ENCODE peak calls at places on chromosomes 13 and 19, in nine cellular contexts. One of them, this sample, is unnamed.

GRCh38 chr19:33133438-33134031 is 1.6 kb downstream of the WDR88 start:
- DNase-seq in adrenal gland: peak
- DNase-seq in NCI-H226: no peak
- DNase-seq in glutamatergic neuron: no peak
- DNase-seq in stromal cell of bone marrow: no peak
- DNase-seq in omental fat pad: no peak
- DNase-seq in stimulated activated CD8-positive, alpha-beta memory T cell treated with anti-CD3 and anti-CD28 coated beads, Interleukin-4, amount 100 ng/mL, for 4 hours: no peak
- DNase-seq in HT1080: no peak
- DNase-seq in HuH-7: peak
- DNase-seq in this sample: no peak

GRCh38 chr13:111122056-111122455 is 6.9 kb downstream of the ARHGEF7 start:
- DNase-seq in adrenal gland: no peak
- DNase-seq in NCI-H226: no peak
- DNase-seq in glutamatergic neuron: peak
- DNase-seq in stromal cell of bone marrow: no peak
- DNase-seq in omental fat pad: no peak
- DNase-seq in stimulated activated CD8-positive, alpha-beta memory T cell treated with anti-CD3 and anti-CD28 coated beads, Interleukin-4, amount 100 ng/mL, for 4 hours: no peak
- DNase-seq in HT1080: no peak
- DNase-seq in HuH-7: no peak
- DNase-seq in this sample: no peak

GRCh38 chr19:1315470-1316166 is 29.9 kb downstream of the EFNA2 start:
- DNase-seq in adrenal gland: peak
- DNase-seq in NCI-H226: peak
- DNase-seq in glutamatergic neuron: peak
- DNase-seq in stromal cell of bone marrow: peak
- DNase-seq in omental fat pad: no peak
- DNase-seq in stimulated activated CD8-positive, alpha-beta memory T cell treated with anti-CD3 and anti-CD28 coated beads, Interleukin-4, amount 100 ng/mL, for 4 hours: no peak
- DNase-seq in HT1080: no peak
- DNase-seq in HuH-7: peak
- DNase-seq in this sample: no peak

GRCh38 chr19:16927883-16928282 is 39.1 kb downstream of the F2RL3 start:
- DNase-seq in adrenal gland: no peak
- DNase-seq in NCI-H226: no peak
- DNase-seq in glutamatergic neuron: no peak
- DNase-seq in stromal cell of bone marrow: no peak
- DNase-seq in omental fat pad: no peak
- DNase-seq in stimulated activated CD8-positive, alpha-beta memory T cell treated with anti-CD3 and anti-CD28 coated beads, Interleukin-4, amount 100 ng/mL, for 4 hours: no peak
- DNase-seq in HT1080: no peak
- DNase-seq in HuH-7: no peak
- DNase-seq in this sample: no peak

GRCh38 chr13:99373436-99373835 is 66.2 kb upstream of the GPR183 start:
- DNase-seq in adrenal gland: no peak
- DNase-seq in NCI-H226: no peak
- DNase-seq in glutamatergic neuron: no peak
- DNase-seq in stromal cell of bone marrow: no peak
- DNase-seq in omental fat pad: no peak
- DNase-seq in stimulated activated CD8-positive, alpha-beta memory T cell treated with anti-CD3 and anti-CD28 coated beads, Interleukin-4, amount 100 ng/mL, for 4 hours: no peak
- DNase-seq in HT1080: no peak
- DNase-seq in HuH-7: no peak
- DNase-seq in this sample: no peak

GRCh38 chr13:67069117-67069767 is 160.9 kb downstream of the PCDH9 start:
- DNase-seq in adrenal gland: no peak
- DNase-seq in NCI-H226: no peak
- DNase-seq in glutamatergic neuron: no peak
- DNase-seq in stromal cell of bone marrow: no peak
- DNase-seq in omental fat pad: no peak
- DNase-seq in stimulated activated CD8-positive, alpha-beta memory T cell treated with anti-CD3 and anti-CD28 coated beads, Interleukin-4, amount 100 ng/mL, for 4 hours: no peak
- DNase-seq in HT1080: no peak
- DNase-seq in HuH-7: no peak
- DNase-seq in this sample: no peak

GRCh38 chr19:41916033-41916424 is 12.2 kb downstream of the ERFL start:
- DNase-seq in adrenal gland: no peak
- DNase-seq in NCI-H226: no peak
- DNase-seq in glutamatergic neuron: no peak
- DNase-seq in stromal cell of bone marrow: no peak
- DNase-seq in omental fat pad: no peak
- DNase-seq in stimulated activated CD8-positive, alpha-beta memory T cell treated with anti-CD3 and anti-CD28 coated beads, Interleukin-4, amount 100 ng/mL, for 4 hours: no peak
- DNase-seq in HT1080: no peak
- DNase-seq in HuH-7: no peak
- DNase-seq in this sample: no peak

GRCh38 chr19:19137556-19138109 is 645 bp downstream of the TMEM161A start:
- DNase-seq in adrenal gland: no peak
- DNase-seq in NCI-H226: no peak
- DNase-seq in glutamatergic neuron: no peak
- DNase-seq in stromal cell of bone marrow: no peak
- DNase-seq in omental fat pad: no peak
- DNase-seq in stimulated activated CD8-positive, alpha-beta memory T cell treated with anti-CD3 and anti-CD28 coated beads, Interleukin-4, amount 100 ng/mL, for 4 hours: no peak
- DNase-seq in HT1080: no peak
- DNase-seq in HuH-7: no peak
- DNase-seq in this sample: no peak

GRCh38 chr19:15532779-15533521 is 24.6 kb downstream of the CYP4F22 start:
- DNase-seq in adrenal gland: no peak
- DNase-seq in NCI-H226: no peak
- DNase-seq in glutamatergic neuron: no peak
- DNase-seq in stromal cell of bone marrow: no peak
- DNase-seq in omental fat pad: no peak
- DNase-seq in stimulated activated CD8-positive, alpha-beta memory T cell treated with anti-CD3 and anti-CD28 coated beads, Interleukin-4, amount 100 ng/mL, for 4 hours: no peak
- DNase-seq in HT1080: no peak
- DNase-seq in HuH-7: no peak
- DNase-seq in this sample: no peak

GRCh38 chr13:73303858-73304257 is 245.1 kb downstream of the KLF5 start:
- DNase-seq in adrenal gland: no peak
- DNase-seq in NCI-H226: peak
- DNase-seq in glutamatergic neuron: no peak
- DNase-seq in stromal cell of bone marrow: no peak
- DNase-seq in omental fat pad: no peak
- DNase-seq in stimulated activated CD8-positive, alpha-beta memory T cell treated with anti-CD3 and anti-CD28 coated beads, Interleukin-4, amount 100 ng/mL, for 4 hours: no peak
- DNase-seq in HT1080: peak
- DNase-seq in HuH-7: no peak
- DNase-seq in this sample: peak

GRCh38 chr19:42111811-42112210 is 20.4 kb downstream of the POU2F2 start:
- DNase-seq in adrenal gland: no peak
- DNase-seq in NCI-H226: peak
- DNase-seq in glutamatergic neuron: no peak
- DNase-seq in stromal cell of bone marrow: no peak
- DNase-seq in omental fat pad: no peak
- DNase-seq in stimulated activated CD8-positive, alpha-beta memory T cell treated with anti-CD3 and anti-CD28 coated beads, Interleukin-4, amount 100 ng/mL, for 4 hours: no peak
- DNase-seq in HT1080: peak
- DNase-seq in HuH-7: no peak
- DNase-seq in this sample: no peak

GRCh38 chr19:18379803-18380747 is 5.9 kb upstream of the GDF15 start:
- DNase-seq in adrenal gland: peak
- DNase-seq in NCI-H226: peak
- DNase-seq in glutamatergic neuron: no peak
- DNase-seq in stromal cell of bone marrow: peak
- DNase-seq in omental fat pad: peak
- DNase-seq in stimulated activated CD8-positive, alpha-beta memory T cell treated with anti-CD3 and anti-CD28 coated beads, Interleukin-4, amount 100 ng/mL, for 4 hours: no peak
- DNase-seq in HT1080: no peak
- DNase-seq in HuH-7: peak
- DNase-seq in this sample: no peak

GRCh38 chr19:18541258-18541991 is 1.9 kb downstream of the FKBP8 start:
- DNase-seq in adrenal gland: peak
- DNase-seq in NCI-H226: no peak
- DNase-seq in glutamatergic neuron: no peak
- DNase-seq in stromal cell of bone marrow: no peak
- DNase-seq in omental fat pad: no peak
- DNase-seq in stimulated activated CD8-positive, alpha-beta memory T cell treated with anti-CD3 and anti-CD28 coated beads, Interleukin-4, amount 100 ng/mL, for 4 hours: no peak
- DNase-seq in HT1080: no peak
- DNase-seq in HuH-7: no peak
- DNase-seq in this sample: no peak

GRCh38 chr19:51078731-51079130 is 4.0 kb downstream of the KLK14 start:
- DNase-seq in adrenal gland: no peak
- DNase-seq in NCI-H226: no peak
- DNase-seq in glutamatergic neuron: no peak
- DNase-seq in stromal cell of bone marrow: no peak
- DNase-seq in omental fat pad: no peak
- DNase-seq in stimulated activated CD8-positive, alpha-beta memory T cell treated with anti-CD3 and anti-CD28 coated beads, Interleukin-4, amount 100 ng/mL, for 4 hours: no peak
- DNase-seq in HT1080: no peak
- DNase-seq in HuH-7: no peak
- DNase-seq in this sample: no peak

GRCh38 chr13:99600318-99600717 is 99.0 kb downstream of the TM9SF2 start:
- DNase-seq in adrenal gland: no peak
- DNase-seq in NCI-H226: no peak
- DNase-seq in glutamatergic neuron: no peak
- DNase-seq in stromal cell of bone marrow: no peak
- DNase-seq in omental fat pad: no peak
- DNase-seq in stimulated activated CD8-positive, alpha-beta memory T cell treated with anti-CD3 and anti-CD28 coated beads, Interleukin-4, amount 100 ng/mL, for 4 hours: no peak
- DNase-seq in HT1080: no peak
- DNase-seq in HuH-7: no peak
- DNase-seq in this sample: no peak

This sample was measured in stimulated activated CD4-positive, alpha-beta T cell treated with anti-CD3 and anti-CD28 coated beads, TNF-alpha, amount 100 ng/mL, for 1 hour.